ENCODE peak calls at places on chromosomes 2 and 18, in nine cellular contexts. N is fibroblast of mammary gland, K is fibroblast of lung, G is omental fat pad, J is HFF-Myc, T is nephron progenitor cell, O is AG04450, M is neural crest cell, W is tibial nerve. S is an unnamed sample.

GRCh38 chr2:134324942-134325341 is 71.1 kb downstream of the MGAT5 start:
- DNase-seq in N (no peak), K (no peak), G (no peak), J (no peak), T (no peak), O (no peak), M (no peak), W (no peak), S (no peak)

GRCh38 chr2:211248841-211249240 is 692.4 kb downstream of the CPS1 start:
- DNase-seq in N (no peak), K (no peak), G (no peak), J (no peak), T (no peak), O (no peak), M (no peak), W (no peak), S (no peak)

GRCh38 chr2:224261316-224261715 is 140.6 kb downstream of the FAM124B start:
- DNase-seq in N (peak; percentile 17), K (peak; percentile 19), G (no peak), J (no peak), T (no peak), O (no peak), M (no peak), W (no peak), S (no peak)

GRCh38 chr2:204195498-204195897 is 258.9 kb downstream of the ICOS start:
- DNase-seq in N (no peak), K (no peak), G (no peak), J (no peak), T (no peak), O (no peak), M (no peak), W (no peak), S (no peak)

GRCh38 chr18:36095936-36096519 is 28.7 kb upstream of the RPRD1A start:
- DNase-seq in N (peak; percentile 86), K (peak; percentile 65), G (no peak), J (peak; percentile 44), T (no peak), O (peak; percentile 54), M (no peak), W (no peak), S (peak; percentile 58)

GRCh38 chr18:48441405-48441881 is 32.3 kb upstream of the ZBTB7C start:
- DNase-seq in N (peak; percentile 16), K (peak; percentile 29), G (no peak), J (no peak), T (peak; percentile 45), O (no peak), M (no peak), W (peak; percentile 44), S (no peak)

GRCh38 chr2:156333951-156334495 is 1.5 kb upstream of the NR4A2 start:
- DNase-seq in N (peak; percentile 66), K (peak; percentile 61), G (no peak), J (no peak), T (peak; percentile 76), O (no peak), M (peak; percentile 59), W (peak; percentile 45), S (no peak)

GRCh38 chr18:48028716-48029115 is 98.3 kb upstream of the SMAD2 start:
- DNase-seq in N (no peak), K (no peak), G (no peak), J (no peak), T (no peak), O (no peak), M (no peak), W (no peak), S (no peak)

GRCh38 chr2:190972846-190973245 is 41.1 kb downstream of the STAT1 start:
- DNase-seq in N (peak; percentile 72), K (no peak), G (no peak), J (no peak), T (no peak), O (no peak), M (no peak), W (no peak), S (peak; percentile 25)

GRCh38 chr2:227347117-227347516 is 22.1 kb downstream of the MFF start:
- DNase-seq in N (no peak), K (no peak), G (no peak), J (no peak), T (peak; percentile 22), O (no peak), M (no peak), W (no peak), S (no peak)

GRCh38 chr2:239746847-239747246 is 278.3 kb downstream of the NDUFA10 start:
- DNase-seq in N (no peak), K (no peak), G (no peak), J (no peak), T (no peak), O (no peak), M (no peak), W (no peak), S (no peak)

GRCh38 chr2:187299122-187299906 is 148.7 kb downstream of the CALCRL start:
- DNase-seq in N (peak; percentile 76), K (peak; percentile 12), G (no peak), J (peak; percentile 22), T (no peak), O (no peak), M (no peak), W (no peak), S (no peak)

GRCh38 chr2:109337221-109337620 is 208.2 kb downstream of the SH3RF3 start:
- DNase-seq in N (no peak), K (no peak), G (no peak), J (no peak), T (no peak), O (no peak), M (no peak), W (no peak), S (no peak)

DNA sequence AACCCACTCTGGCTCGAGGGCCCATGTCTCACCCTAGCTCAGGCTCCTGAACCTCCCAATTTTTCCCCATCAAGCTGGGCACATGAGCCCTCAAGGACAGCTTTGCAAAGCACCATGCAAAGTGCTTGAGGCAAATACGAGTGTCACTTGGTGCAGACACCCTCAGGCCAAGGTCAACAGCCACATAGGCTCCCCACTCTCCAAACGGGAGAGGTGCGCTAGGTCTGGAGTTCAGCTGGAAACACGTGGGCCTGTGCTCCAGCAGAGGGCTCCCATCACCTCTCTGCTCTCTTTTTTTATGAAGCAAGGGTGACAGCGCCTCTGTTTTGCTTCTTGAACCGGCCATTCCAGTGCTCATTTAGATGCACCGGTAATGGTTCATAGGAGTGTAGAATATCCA is 11.9 kb upstream of the ARHGAP25 start:
- DNase-seq in N (no peak), K (no peak), G (no peak), J (no peak), T (no peak), O (no peak), M (no peak), W (no peak), S (no peak)
- TF ChIP-seq CTCF in N (no peak), K (no peak), G (no peak), J (peak; percentile 12), T (peak; percentile 8), O (peak; percentile 21), M (no peak), W (no peak), S (no peak)

GRCh38 chr18:76524900-76525698 is 30.1 kb upstream of the ZNF516 start:
- DNase-seq in N (peak; percentile 66), K (peak; percentile 59), G (no peak), J (peak; percentile 69), T (peak; percentile 73), O (no peak), M (peak; percentile 34), W (no peak), S (no peak)

GRCh38 chr18:76530391-76530790 is 35.3 kb upstream of the ZNF516 start:
- DNase-seq in N (no peak), K (no peak), G (no peak), J (no peak), T (no peak), O (no peak), M (no peak), W (no peak), S (no peak)

GRCh38 chr18:76529433-76529811 is 34.4 kb upstream of the ZNF516 start:
- DNase-seq in N (no peak), K (no peak), G (no peak), J (no peak), T (no peak), O (no peak), M (no peak), W (no peak), S (no peak)

GRCh38 chr18:76530846-76531245 is 35.8 kb upstream of the ZNF516 start:
- DNase-seq in N (no peak), K (no peak), G (no peak), J (no peak), T (no peak), O (no peak), M (no peak), W (no peak), S (no peak)

GRCh38 chr18:76528477-76529432 is 33.7 kb upstream of the ZNF516 start:
- DNase-seq in N (peak; percentile 73), K (peak; percentile 49), G (no peak), J (peak; percentile 69), T (peak; percentile 52), O (peak; percentile 55), M (peak; percentile 14), W (peak; percentile 33), S (no peak)
- TF ChIP-seq CTCF in N (peak; percentile 9), K (peak; percentile 13), G (no peak), J (no peak), T (no peak), O (peak; percentile 32), M (no peak), W (no peak), S (no peak)

DNA sequence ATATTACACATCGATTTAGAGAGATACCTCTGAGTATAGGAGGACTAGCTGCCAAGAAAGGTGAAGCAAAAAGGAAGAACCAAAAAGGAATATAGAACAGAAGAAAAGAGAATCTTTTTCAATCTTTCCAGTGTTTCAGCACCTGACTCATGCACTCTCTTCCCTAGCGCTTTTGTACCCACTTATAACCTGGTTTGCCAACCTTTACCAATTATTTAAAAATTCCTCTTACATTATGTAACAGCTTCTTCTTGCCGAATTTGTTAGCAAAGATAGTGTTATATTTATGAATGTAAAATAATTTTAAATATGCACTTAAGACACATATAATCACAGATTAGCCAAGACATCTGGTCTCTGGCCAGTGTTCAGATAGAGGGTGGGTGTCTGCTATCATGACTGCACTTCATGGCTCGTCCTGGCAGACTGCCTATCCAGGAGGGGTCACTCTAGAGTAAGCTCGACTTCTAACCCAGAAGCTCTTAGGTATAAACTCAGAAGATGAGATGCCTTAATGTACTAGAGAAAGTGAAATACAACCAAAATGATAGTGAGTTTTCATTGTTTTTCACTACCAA is 122.9 kb downstream of the ATAD2B start:
- DNase-seq in N (peak; percentile 65), K (peak; percentile 49), G (peak; percentile 43), J (peak; percentile 4), T (no peak), O (peak; percentile 4), M (no peak), W (no peak), S (no peak)
- TF ChIP-seq CTCF in N (peak; percentile 37), K (peak; percentile 28), G (no peak), J (peak; percentile 52), T (peak; percentile 18), O (peak; percentile 35), M (peak; percentile 21), W (no peak), S (peak; percentile 4)

DNA sequence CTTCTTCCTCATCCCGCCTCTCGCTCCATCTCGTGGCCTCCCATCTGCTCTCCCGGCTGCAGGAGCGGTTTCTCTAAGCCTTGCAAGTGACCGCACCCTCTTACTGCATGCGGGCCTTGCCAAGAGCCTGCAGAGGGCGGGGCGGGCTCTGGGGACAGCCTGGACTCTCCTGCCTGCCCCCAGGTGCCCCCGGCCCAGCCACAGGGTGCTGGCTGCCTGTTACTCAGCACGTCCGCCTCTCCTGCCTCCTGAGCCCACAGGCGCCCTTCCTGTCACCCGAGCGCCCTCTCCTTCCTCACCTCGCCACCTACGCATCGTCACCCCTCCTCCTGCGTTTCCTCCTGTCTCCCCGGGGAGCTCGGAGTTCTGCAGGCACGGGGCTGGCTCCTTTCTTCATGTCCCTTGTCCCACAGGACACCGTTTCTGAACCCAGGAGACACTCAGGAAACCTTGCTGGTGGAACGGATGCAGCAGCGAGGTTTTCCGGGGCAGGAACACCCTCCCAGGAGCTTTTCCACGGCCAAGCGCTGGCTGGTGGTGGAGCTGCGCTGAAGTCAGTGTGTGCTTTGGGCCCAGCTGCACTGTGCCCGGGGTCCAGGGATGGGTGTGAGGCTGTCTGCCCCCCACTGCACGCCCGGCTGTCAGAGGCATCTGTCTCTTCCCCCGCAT is 28.5 kb downstream of the HPCAL1 start:
- DNase-seq in N (peak; percentile 65), K (peak; percentile 66), G (no peak), J (no peak), T (peak; percentile 15), O (no peak), M (no peak), W (peak; percentile 22), S (no peak)
- TF ChIP-seq CTCF in N (no peak), K (no peak), G (no peak), J (no peak), T (no peak), O (no peak), M (no peak), W (no peak), S (no peak)